ENCODE peak calls at places on chromosomes 16 and 17, in ten cellular contexts. B is caudate nucleus; Q is A549; I is GM03348; W is lower leg skin; A is ovary; K is SW 1271; P is mesenchymal stem cell; M is stimulated activated CD8-positive, alpha-beta memory T cell treated with anti-CD3 and anti-CD28 coated beads, Interleukin-4, amount 100 ng/mL, for 24 hours; G is GM12865. N is an unnamed sample.

GRCh38 chr16:85699628-85700027 is 10.9 kb upstream of the GINS2 start:
- DNase-seq in B (no peak), Q (no peak), I (peak; percentile 49), W (no peak), A (no peak), K (no peak), P (peak; percentile 27), M (no peak), G (no peak), N (no peak)

GRCh38 chr17:3558603-3559269 is 1.1 kb upstream of the TRPV3 start:
- DNase-seq in B (no peak), Q (no peak), I (no peak), W (peak; percentile 54), A (no peak), K (no peak), P (peak; percentile 54), M (peak; percentile 6), G (peak; percentile 97), N (no peak)

GRCh38 chr16:7268182-7268581 is 64.5 kb upstream of the RBFOX1 start:
- DNase-seq in B (peak; percentile 0), Q (peak; percentile 3), I (peak; percentile 36), W (no peak), A (no peak), K (peak; percentile 6), P (no peak), M (no peak), G (peak; percentile 5), N (no peak)

GRCh38 chr16:81095653-81095952 is 592 bp downstream of the GCSH start:
- DNase-seq in B (no peak), Q (no peak), I (no peak), W (no peak), A (no peak), K (no peak), P (no peak), M (no peak), G (no peak), N (no peak)

GRCh38 chr16:78984887-78985464 is 615.6 kb downstream of the MAF start:
- DNase-seq in B (peak; percentile 2), Q (no peak), I (no peak), W (no peak), A (no peak), K (no peak), P (peak; percentile 16), M (no peak), G (no peak), N (no peak)

GRCh38 chr17:6755731-6756184 is at the start of gene XAF1:
- DNase-seq in B (no peak), Q (no peak), I (peak; percentile 62), W (peak; percentile 35), A (peak; percentile 39), K (no peak), P (peak; percentile 69), M (peak; percentile 12), G (peak; percentile 81), N (no peak)

GRCh38 chr17:45986056-45986455 is 13.0 kb upstream of the STH start:
- DNase-seq in B (no peak), Q (no peak), I (no peak), W (no peak), A (no peak), K (no peak), P (no peak), M (no peak), G (no peak), N (no peak)

GRCh38 chr16:54750249-54750648 is 180.4 kb upstream of the IRX5 start:
- DNase-seq in B (no peak), Q (no peak), I (no peak), W (no peak), A (no peak), K (no peak), P (no peak), M (no peak), G (no peak), N (no peak)

GRCh38 chr17:32226881-32227280 is 38.8 kb upstream of the RHBDL3 start:
- DNase-seq in B (no peak), Q (no peak), I (no peak), W (no peak), A (peak; percentile 34), K (no peak), P (no peak), M (no peak), G (no peak), N (no peak)

GRCh38 chr17:77695386-77695785 is 263.1 kb upstream of the TNRC6C start:
- DNase-seq in B (no peak), Q (no peak), I (no peak), W (no peak), A (no peak), K (no peak), P (no peak), M (no peak), G (no peak), N (peak; percentile 28)

GRCh38 chr16:80015566-80015965 is 415.0 kb upstream of the MAF start:
- DNase-seq in B (no peak), Q (no peak), I (no peak), W (no peak), A (no peak), K (no peak), P (peak; percentile 28), M (no peak), G (no peak), N (no peak)

GRCh38 chr16:17414421-17414820 is 56.3 kb downstream of the XYLT1 start:
- DNase-seq in B (no peak), Q (no peak), I (no peak), W (no peak), A (no peak), K (no peak), P (no peak), M (no peak), G (peak; percentile 71), N (no peak)

GRCh38 chr16:56606688-56607618 is 1.4 kb upstream of the MT2A start:
- DNase-seq in B (no peak), Q (peak; percentile 83), I (peak; percentile 92), W (peak; percentile 91), A (peak; percentile 86), K (peak; percentile 93), P (peak; percentile 100), M (no peak), G (no peak), N (peak; percentile 77)

GRCh38 chr17:61476476-61477203 is 24.4 kb downstream of the TBX4 start:
- DNase-seq in B (no peak), Q (no peak), I (no peak), W (no peak), A (no peak), K (no peak), P (no peak), M (no peak), G (no peak), N (peak; percentile 56)

GRCh38 chr17:22310717-22311686 is 618.7 kb downstream of the KCNJ18 start:
- DNase-seq in B (no peak), Q (peak; percentile 72), I (no peak), W (no peak), A (no peak), K (peak; percentile 61), P (no peak), M (no peak), G (no peak), N (no peak)

GRCh38 chr17:66930933-66931332 is 33.6 kb upstream of the CACNG4 start:
- DNase-seq in B (no peak), Q (no peak), I (no peak), W (no peak), A (no peak), K (no peak), P (no peak), M (no peak), G (no peak), N (no peak)

GRCh38 chr16:79795556-79795955 is 195.0 kb upstream of the MAF start:
- DNase-seq in B (no peak), Q (no peak), I (no peak), W (no peak), A (no peak), K (no peak), P (no peak), M (no peak), G (no peak), N (no peak)

GRCh38 chr17:8453326-8453725 is 17.6 kb downstream of the NDEL1 start:
- DNase-seq in B (no peak), Q (no peak), I (no peak), W (no peak), A (no peak), K (no peak), P (no peak), M (no peak), G (no peak), N (no peak)

GRCh38 chr16:80931985-80932720 is 74.5 kb downstream of the CMC2 start:
- DNase-seq in B (peak; percentile 46), Q (peak; percentile 54), I (peak; percentile 85), W (peak; percentile 21), A (peak; percentile 65), K (peak; percentile 56), P (peak; percentile 40), M (no peak), G (peak; percentile 9), N (peak; percentile 80)

GRCh38 chr16:2529061-2529931 is 1.9 kb downstream of the CEMP1 start:
- DNase-seq in B (no peak), Q (no peak), I (no peak), W (no peak), A (no peak), K (no peak), P (no peak), M (no peak), G (no peak), N (no peak)

GRCh38 chr17:1762233-1762905 is 509 bp downstream of the SERPINF1 start:
- DNase-seq in B (no peak), Q (no peak), I (peak; percentile 71), W (no peak), A (peak; percentile 73), K (no peak), P (no peak), M (no peak), G (no peak), N (no peak)

GRCh38 chr16:3094289-3095027 is 4.6 kb downstream of the ZSCAN10 start:
- DNase-seq in B (no peak), Q (no peak), I (peak; percentile 44), W (no peak), A (no peak), K (no peak), P (peak; percentile 47), M (no peak), G (peak; percentile 77), N (no peak)

GRCh38 chr17:44095647-44096496 is 25.3 kb downstream of the G6PC3 start:
- DNase-seq in B (peak; percentile 47), Q (peak; percentile 88), I (peak; percentile 91), W (peak; percentile 47), A (peak; percentile 73), K (peak; percentile 89), P (peak; percentile 99), M (no peak), G (peak; percentile 38), N (no peak)

GRCh38 chr17:43983196-43983514 is 21.3 kb upstream of the NAGS start:
- DNase-seq in B (no peak), Q (no peak), I (no peak), W (no peak), A (no peak), K (no peak), P (no peak), M (no peak), G (no peak), N (no peak)

GRCh38 chr17:82859431-82860403 is 19.9 kb upstream of the ZNF750 start:
- DNase-seq in B (no peak), Q (peak; percentile 41), I (peak; percentile 65), W (no peak), A (no peak), K (no peak), P (peak; percentile 86), M (peak; percentile 44), G (peak; percentile 80), N (peak; percentile 83)

GRCh38 chr17:66459811-66460270 is 157.4 kb downstream of the PRKCA start:
- DNase-seq in B (no peak), Q (peak; percentile 94), I (peak; percentile 92), W (peak; percentile 42), A (peak; percentile 82), K (peak; percentile 89), P (peak; percentile 99), M (no peak), G (no peak), N (peak; percentile 70)

GRCh38 chr16:15897834-15898254 is 9.4 kb upstream of the CEP20 start:
- DNase-seq in B (no peak), Q (no peak), I (peak; percentile 62), W (no peak), A (no peak), K (no peak), P (peak; percentile 8), M (no peak), G (peak; percentile 91), N (no peak)

GRCh38 chr16:19808061-19808621 is 76.5 kb downstream of the GPRC5B start:
- DNase-seq in B (no peak), Q (peak; percentile 24), I (no peak), W (no peak), A (no peak), K (no peak), P (no peak), M (no peak), G (peak; percentile 54), N (no peak)

N was measured in aorta.